ENCODE peak calls at places on chromosomes 13 and 19, in ten cellular contexts. Q is pons; T is body of pancreas; A is iPS-NIHi11; I is cardiac fibroblast; Z is HTR-8/SVneo; P is RWPE1; N is activated T-helper 1 cell treated with anti-CD3 and anti-CD28 coated beads, Interleukin-2, amount 50 U/mL, for 16 hours; F is WTC11; G is stimulated activated CD4-positive, alpha-beta T cell treated with anti-CD3 and anti-CD28 coated beads, Interleukin-4, amount 100 ng/mL, for 4 hours. J is an unnamed sample.

GRCh38 chr19:5804516-5805464 is at the start of gene NRTN:
- DNase-seq in Q (no peak), T (peak; percentile 70), A (peak; percentile 86), I (no peak), Z (no peak), P (peak; percentile 65), N (peak; percentile 42), F (peak; percentile 65), G (peak; percentile 62), J (peak; percentile 54)

GRCh38 chr13:25899952-25900351 is 151.9 kb downstream of the SHISA2 start:
- DNase-seq in Q (no peak), T (no peak), A (no peak), I (no peak), Z (no peak), P (no peak), N (no peak), F (no peak), G (no peak), J (no peak)

GRCh38 chr19:821976-822773 is 420 bp upstream of the PLPPR3 start:
- DNase-seq in Q (no peak), T (no peak), A (peak; percentile 90), I (no peak), Z (no peak), P (no peak), N (no peak), F (peak; percentile 63), G (no peak), J (no peak)

GRCh38 chr19:7494416-7495098 is 5.7 kb upstream of the PEX11G start:
- DNase-seq in Q (peak; percentile 96), T (peak; percentile 66), A (no peak), I (peak; percentile 52), Z (no peak), P (no peak), N (no peak), F (no peak), G (no peak), J (no peak)

GRCh38 chr19:31548941-31549340 is 199.7 kb upstream of the TSHZ3 start:
- DNase-seq in Q (peak; percentile 9), T (peak; percentile 17), A (peak; percentile 47), I (peak; percentile 61), Z (no peak), P (no peak), N (no peak), F (peak; percentile 34), G (no peak), J (peak; percentile 58)

GRCh38 chr13:29901714-29902631 is 51.6 kb upstream of the UBL3 start:
- DNase-seq in Q (no peak), T (no peak), A (no peak), I (peak; percentile 96), Z (peak; percentile 60), P (peak; percentile 77), N (no peak), F (no peak), G (no peak), J (no peak)

GRCh38 chr19:11101057-11101456 is 11.8 kb downstream of the LDLR start:
- DNase-seq in Q (no peak), T (no peak), A (no peak), I (no peak), Z (no peak), P (no peak), N (no peak), F (no peak), G (no peak), J (no peak)

GRCh38 chr19:751501-752341 is 809 bp downstream of the MISP start:
- DNase-seq in Q (no peak), T (no peak), A (peak; percentile 72), I (peak; percentile 80), Z (peak; percentile 86), P (peak; percentile 96), N (no peak), F (no peak), G (no peak), J (no peak)

GRCh38 chr19:4319067-4319718 is 14.8 kb downstream of the FSD1 start:
- DNase-seq in Q (no peak), T (no peak), A (no peak), I (no peak), Z (no peak), P (no peak), N (no peak), F (no peak), G (no peak), J (no peak)

GRCh38 chr13:70080030-70080429 is 27.6 kb upstream of the ATXN8OS start:
- DNase-seq in Q (peak; percentile 40), T (no peak), A (peak; percentile 5), I (no peak), Z (no peak), P (no peak), N (no peak), F (no peak), G (no peak), J (no peak)

GRCh38 chr13:30091691-30092090 is 215.7 kb downstream of the KATNAL1 start:
- DNase-seq in Q (peak; percentile 73), T (no peak), A (no peak), I (no peak), Z (no peak), P (no peak), N (no peak), F (no peak), G (no peak), J (no peak)

GRCh38 chr19:3986260-3987041 is 1.2 kb upstream of the EEF2 start:
- DNase-seq in Q (peak; percentile 93), T (peak; percentile 67), A (peak; percentile 29), I (peak; percentile 88), Z (no peak), P (peak; percentile 57), N (no peak), F (peak; percentile 77), G (peak; percentile 48), J (peak; percentile 91)

GRCh38 chr13:67736646-67737420 is 506.7 kb upstream of the PCDH9 start:
- DNase-seq in Q (peak; percentile 25), T (no peak), A (peak; percentile 33), I (peak; percentile 42), Z (peak; percentile 4), P (no peak), N (no peak), F (peak; percentile 28), G (no peak), J (peak; percentile 66)

J was measured in Karpas-422.